ENCODE peak calls at places on chromosomes 3 and 15, in nine cellular contexts. One of them, this sample, is unnamed.

GRCh38 chr15:73593278-73594074 is 39.7 kb downstream of the NPTN start:
- DNase-seq in breast epithelium: no peak
- DNase-seq in transverse colon: no peak
- DNase-seq in adrenal gland: no peak
- DNase-seq in stomach: no peak
- DNase-seq in heart left ventricle: no peak
- DNase-seq in uterus: no peak
- DNase-seq in HepG2: no peak
- DNase-seq in IMR-90: peak; percentile 46
- DNase-seq in this sample: no peak

GRCh38 chr15:64975390-64975789 is 14.3 kb downstream of the SPG21 start:
- DNase-seq in breast epithelium: no peak
- DNase-seq in transverse colon: no peak
- DNase-seq in adrenal gland: no peak
- DNase-seq in stomach: no peak
- DNase-seq in heart left ventricle: no peak
- DNase-seq in uterus: no peak
- DNase-seq in HepG2: no peak
- DNase-seq in IMR-90: peak; percentile 12
- DNase-seq in this sample: no peak

GRCh38 chr3:53244281-53244680 is 11.5 kb downstream of the TKT start:
- DNase-seq in breast epithelium: no peak
- DNase-seq in transverse colon: no peak
- DNase-seq in adrenal gland: no peak
- DNase-seq in stomach: peak; percentile 65
- DNase-seq in heart left ventricle: peak; percentile 58
- DNase-seq in uterus: no peak
- DNase-seq in HepG2: no peak
- DNase-seq in IMR-90: no peak
- DNase-seq in this sample: no peak

GRCh38 chr15:70995383-70995965 is 102.8 kb downstream of the LRRC49 start:
- DNase-seq in breast epithelium: no peak
- DNase-seq in transverse colon: no peak
- DNase-seq in adrenal gland: no peak
- DNase-seq in stomach: no peak
- DNase-seq in heart left ventricle: no peak
- DNase-seq in uterus: no peak
- DNase-seq in HepG2: no peak
- DNase-seq in IMR-90: no peak
- DNase-seq in this sample: no peak

GRCh38 chr3:157618075-157618760 is 115.0 kb upstream of the VEPH1 start:
- DNase-seq in breast epithelium: no peak
- DNase-seq in transverse colon: no peak
- DNase-seq in adrenal gland: peak; percentile 10
- DNase-seq in stomach: no peak
- DNase-seq in heart left ventricle: no peak
- DNase-seq in uterus: no peak
- DNase-seq in HepG2: peak; percentile 41
- DNase-seq in IMR-90: peak; percentile 71
- DNase-seq in this sample: no peak

GRCh38 chr15:100966997-100967396 is 47.8 kb downstream of the LRRK1 start:
- DNase-seq in breast epithelium: no peak
- DNase-seq in transverse colon: no peak
- DNase-seq in adrenal gland: no peak
- DNase-seq in stomach: no peak
- DNase-seq in heart left ventricle: no peak
- DNase-seq in uterus: no peak
- DNase-seq in HepG2: no peak
- DNase-seq in IMR-90: no peak
- DNase-seq in this sample: no peak

GRCh38 chr3:4977001-4977888 is 2.0 kb upstream of the BHLHE40 start:
- DNase-seq in breast epithelium: peak; percentile 62
- DNase-seq in transverse colon: peak; percentile 79
- DNase-seq in adrenal gland: peak; percentile 93
- DNase-seq in stomach: peak; percentile 75
- DNase-seq in heart left ventricle: peak; percentile 95
- DNase-seq in uterus: peak; percentile 86
- DNase-seq in HepG2: peak; percentile 84
- DNase-seq in IMR-90: peak; percentile 84
- DNase-seq in this sample: peak; percentile 91

GRCh38 chr3:171225101-171225674 is 198.7 kb upstream of the SLC2A2 start:
- DNase-seq in breast epithelium: no peak
- DNase-seq in transverse colon: no peak
- DNase-seq in adrenal gland: no peak
- DNase-seq in stomach: no peak
- DNase-seq in heart left ventricle: no peak
- DNase-seq in uterus: no peak
- DNase-seq in HepG2: no peak
- DNase-seq in IMR-90: no peak
- DNase-seq in this sample: no peak

GRCh38 chr3:158696618-158697017 is 24.2 kb upstream of the LXN start:
- DNase-seq in breast epithelium: no peak
- DNase-seq in transverse colon: no peak
- DNase-seq in adrenal gland: no peak
- DNase-seq in stomach: no peak
- DNase-seq in heart left ventricle: no peak
- DNase-seq in uterus: no peak
- DNase-seq in HepG2: peak; percentile 15
- DNase-seq in IMR-90: peak; percentile 71
- DNase-seq in this sample: no peak

GRCh38 chr3:188468672-188469071 is 314.7 kb downstream of the LPP start:
- DNase-seq in breast epithelium: no peak
- DNase-seq in transverse colon: peak; percentile 56
- DNase-seq in adrenal gland: peak; percentile 76
- DNase-seq in stomach: no peak
- DNase-seq in heart left ventricle: peak; percentile 43
- DNase-seq in uterus: peak; percentile 87
- DNase-seq in HepG2: no peak
- DNase-seq in IMR-90: no peak
- DNase-seq in this sample: peak; percentile 90

GRCh38 chr15:66948294-66948693 is 117.1 kb upstream of the SMAD3 start:
- DNase-seq in breast epithelium: no peak
- DNase-seq in transverse colon: no peak
- DNase-seq in adrenal gland: no peak
- DNase-seq in stomach: no peak
- DNase-seq in heart left ventricle: no peak
- DNase-seq in uterus: no peak
- DNase-seq in HepG2: no peak
- DNase-seq in IMR-90: peak; percentile 50
- DNase-seq in this sample: no peak

GRCh38 chr3:126672340-126672739 is 17.4 kb upstream of the TXNRD3 start:
- DNase-seq in breast epithelium: no peak
- DNase-seq in transverse colon: no peak
- DNase-seq in adrenal gland: no peak
- DNase-seq in stomach: no peak
- DNase-seq in heart left ventricle: no peak
- DNase-seq in uterus: no peak
- DNase-seq in HepG2: no peak
- DNase-seq in IMR-90: no peak
- DNase-seq in this sample: no peak

GRCh38 chr3:69020424-69020823 is 6.9 kb upstream of the EOGT start:
- DNase-seq in breast epithelium: no peak
- DNase-seq in transverse colon: no peak
- DNase-seq in adrenal gland: no peak
- DNase-seq in stomach: no peak
- DNase-seq in heart left ventricle: no peak
- DNase-seq in uterus: no peak
- DNase-seq in HepG2: no peak
- DNase-seq in IMR-90: no peak
- DNase-seq in this sample: no peak

GRCh38 chr15:73927476-73928240 is 1.4 kb downstream of the LOXL1 start:
- DNase-seq in breast epithelium: peak; percentile 47
- DNase-seq in transverse colon: peak; percentile 70
- DNase-seq in adrenal gland: peak; percentile 35
- DNase-seq in stomach: peak; percentile 82
- DNase-seq in heart left ventricle: peak; percentile 65
- DNase-seq in uterus: peak; percentile 61
- DNase-seq in HepG2: no peak
- DNase-seq in IMR-90: peak; percentile 51
- DNase-seq in this sample: no peak

GRCh38 chr15:88571153-88572029 is 24.9 kb upstream of the DET1 start:
- DNase-seq in breast epithelium: no peak
- DNase-seq in transverse colon: no peak
- DNase-seq in adrenal gland: peak; percentile 41
- DNase-seq in stomach: no peak
- DNase-seq in heart left ventricle: peak; percentile 74
- DNase-seq in uterus: no peak
- DNase-seq in HepG2: no peak
- DNase-seq in IMR-90: no peak
- DNase-seq in this sample: no peak

GRCh38 chr3:58686847-58687246 is 20.3 kb upstream of the FAM3D start:
- DNase-seq in breast epithelium: no peak
- DNase-seq in transverse colon: no peak
- DNase-seq in adrenal gland: no peak
- DNase-seq in stomach: no peak
- DNase-seq in heart left ventricle: no peak
- DNase-seq in uterus: no peak
- DNase-seq in HepG2: no peak
- DNase-seq in IMR-90: no peak
- DNase-seq in this sample: no peak

GRCh38 chr3:3800076-3800448 is 831 bp downstream of the LRRN1 start:
- DNase-seq in breast epithelium: no peak
- DNase-seq in transverse colon: no peak
- DNase-seq in adrenal gland: peak; percentile 8
- DNase-seq in stomach: peak; percentile 27
- DNase-seq in heart left ventricle: no peak
- DNase-seq in uterus: peak; percentile 19
- DNase-seq in HepG2: no peak
- DNase-seq in IMR-90: no peak
- DNase-seq in this sample: no peak

GRCh38 chr15:55255714-55256113 is 33.9 kb downstream of the RAB27A start:
- DNase-seq in breast epithelium: no peak
- DNase-seq in transverse colon: no peak
- DNase-seq in adrenal gland: no peak
- DNase-seq in stomach: no peak
- DNase-seq in heart left ventricle: no peak
- DNase-seq in uterus: no peak
- DNase-seq in HepG2: no peak
- DNase-seq in IMR-90: no peak
- DNase-seq in this sample: no peak
- TF ChIP-seq POLR2A in breast epithelium: no peak
- TF ChIP-seq POLR2A in transverse colon: no peak
- TF ChIP-seq POLR2A in adrenal gland: no peak
- TF ChIP-seq POLR2A in stomach: no peak
- TF ChIP-seq POLR2A in heart left ventricle: no peak
- TF ChIP-seq POLR2A in uterus: no peak
- TF ChIP-seq POLR2A in HepG2: no peak
- TF ChIP-seq POLR2A in IMR-90: no peak
- TF ChIP-seq POLR2A in this sample: no peak

GRCh38 chr15:60727260-60727659 is 248.3 kb upstream of the ICE2 start:
- DNase-seq in breast epithelium: no peak
- DNase-seq in transverse colon: no peak
- DNase-seq in adrenal gland: no peak
- DNase-seq in stomach: no peak
- DNase-seq in heart left ventricle: no peak
- DNase-seq in uterus: no peak
- DNase-seq in HepG2: peak; percentile 61
- DNase-seq in IMR-90: no peak
- DNase-seq in this sample: no peak

GRCh38 chr15:60722328-60723112 is 243.6 kb upstream of the ICE2 start:
- DNase-seq in breast epithelium: no peak
- DNase-seq in transverse colon: no peak
- DNase-seq in adrenal gland: no peak
- DNase-seq in stomach: no peak
- DNase-seq in heart left ventricle: no peak
- DNase-seq in uterus: no peak
- DNase-seq in HepG2: no peak
- DNase-seq in IMR-90: no peak
- DNase-seq in this sample: no peak

GRCh38 chr15:60729850-60730458 is 251.0 kb upstream of the ICE2 start:
- DNase-seq in breast epithelium: no peak
- DNase-seq in transverse colon: no peak
- DNase-seq in adrenal gland: no peak
- DNase-seq in stomach: no peak
- DNase-seq in heart left ventricle: no peak
- DNase-seq in uterus: no peak
- DNase-seq in HepG2: no peak
- DNase-seq in IMR-90: no peak
- DNase-seq in this sample: no peak

GRCh38 chr15:60731583-60732130 is 252.7 kb upstream of the ICE2 start:
- DNase-seq in breast epithelium: no peak
- DNase-seq in transverse colon: no peak
- DNase-seq in adrenal gland: no peak
- DNase-seq in stomach: no peak
- DNase-seq in heart left ventricle: no peak
- DNase-seq in uterus: no peak
- DNase-seq in HepG2: no peak
- DNase-seq in IMR-90: no peak
- DNase-seq in this sample: no peak

GRCh38 chr15:60727661-60728060 is 248.7 kb upstream of the ICE2 start:
- DNase-seq in breast epithelium: no peak
- DNase-seq in transverse colon: no peak
- DNase-seq in adrenal gland: no peak
- DNase-seq in stomach: no peak
- DNase-seq in heart left ventricle: no peak
- DNase-seq in uterus: no peak
- DNase-seq in HepG2: no peak
- DNase-seq in IMR-90: no peak
- DNase-seq in this sample: no peak
- TF ChIP-seq POLR2A in breast epithelium: no peak
- TF ChIP-seq POLR2A in transverse colon: no peak
- TF ChIP-seq POLR2A in adrenal gland: no peak
- TF ChIP-seq POLR2A in stomach: no peak
- TF ChIP-seq POLR2A in heart left ventricle: no peak
- TF ChIP-seq POLR2A in uterus: no peak
- TF ChIP-seq POLR2A in HepG2: no peak
- TF ChIP-seq POLR2A in IMR-90: no peak
- TF ChIP-seq POLR2A in this sample: no peak

DNA sequence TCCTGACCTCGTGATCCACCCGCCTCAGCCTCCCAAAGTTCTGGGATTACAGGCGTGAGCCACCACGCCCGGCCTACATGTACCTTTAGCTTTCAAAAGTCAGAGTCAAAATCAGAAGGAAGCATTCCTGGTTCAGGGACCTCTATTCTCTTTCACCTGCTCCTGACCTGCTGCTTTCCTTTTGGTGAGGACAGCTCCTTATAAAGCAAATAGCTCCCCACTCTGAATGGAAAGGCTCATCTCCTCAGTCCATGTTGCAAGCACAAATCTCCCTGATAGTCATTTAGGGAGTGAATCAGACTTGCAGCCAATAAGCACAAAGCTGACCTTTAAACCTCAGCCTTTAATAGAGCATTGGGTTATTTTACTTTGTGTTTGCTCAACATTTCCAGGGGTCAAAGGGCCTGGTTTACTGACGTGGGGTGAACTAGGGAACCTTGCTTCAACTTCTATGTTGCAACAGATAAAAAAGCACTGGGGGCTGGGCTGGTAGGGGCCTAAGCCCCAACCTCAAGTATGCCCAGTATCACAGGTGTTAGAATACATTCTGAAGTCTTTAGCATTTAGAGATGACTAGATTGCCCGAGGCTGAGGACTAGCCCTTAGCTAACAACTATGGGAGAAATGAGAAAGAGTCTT is 43.1 kb downstream of the THRB start:
- DNase-seq in breast epithelium: no peak
- DNase-seq in transverse colon: peak; percentile 60
- DNase-seq in adrenal gland: peak; percentile 20
- DNase-seq in stomach: no peak
- DNase-seq in heart left ventricle: no peak
- DNase-seq in uterus: no peak
- DNase-seq in HepG2: peak; percentile 99
- DNase-seq in IMR-90: no peak
- DNase-seq in this sample: no peak
- TF ChIP-seq POLR2A in breast epithelium: no peak
- TF ChIP-seq POLR2A in transverse colon: no peak
- TF ChIP-seq POLR2A in adrenal gland: no peak
- TF ChIP-seq POLR2A in stomach: no peak
- TF ChIP-seq POLR2A in heart left ventricle: no peak
- TF ChIP-seq POLR2A in uterus: no peak
- TF ChIP-seq POLR2A in HepG2: peak; percentile 63
- TF ChIP-seq POLR2A in IMR-90: no peak
- TF ChIP-seq POLR2A in this sample: no peak

GRCh38 chr3:66428733-66429132 is 72.1 kb downstream of the LRIG1 start:
- DNase-seq in breast epithelium: peak; percentile 93
- DNase-seq in transverse colon: peak; percentile 66
- DNase-seq in adrenal gland: peak; percentile 86
- DNase-seq in stomach: peak; percentile 76
- DNase-seq in heart left ventricle: peak; percentile 87
- DNase-seq in uterus: peak; percentile 86
- DNase-seq in HepG2: no peak
- DNase-seq in IMR-90: peak; percentile 100
- DNase-seq in this sample: peak; percentile 92
- TF ChIP-seq POLR2A in breast epithelium: no peak
- TF ChIP-seq POLR2A in transverse colon: no peak
- TF ChIP-seq POLR2A in adrenal gland: no peak
- TF ChIP-seq POLR2A in stomach: no peak
- TF ChIP-seq POLR2A in heart left ventricle: no peak
- TF ChIP-seq POLR2A in uterus: no peak
- TF ChIP-seq POLR2A in HepG2: no peak
- TF ChIP-seq POLR2A in IMR-90: peak; percentile 52
- TF ChIP-seq POLR2A in this sample: no peak